ENCODE peak calls at places on chromosomes 16 and 17, in five cellular contexts. S is fibroblast of mammary gland, R is mesothelial cell of epicardium, P is epithelial cell of esophagus, Y is transverse colon. A is an unnamed sample.

GRCh38 chr17:50603340-50603739 is 31.3 kb upstream of the ABCC3 start:
- DNase-seq in S (no peak), R (no peak), P (no peak), Y (no peak), A (no peak)

GRCh38 chr17:80773243-80773991 is 218.2 kb upstream of the CHMP6 start:
- DNase-seq in S (no peak), R (no peak), P (no peak), Y (peak; percentile 58), A (no peak)

GRCh38 chr17:56594528-56595418 is 1.3 kb downstream of the NOG start:
- DNase-seq in S (peak; percentile 3), R (peak; percentile 43), P (peak; percentile 39), Y (no peak), A (no peak)

GRCh38 chr17:2337811-2338657 is 733 bp downstream of the SGSM2 start:
- DNase-seq in S (peak; percentile 26), R (peak; percentile 69), P (peak; percentile 65), Y (peak; percentile 76), A (no peak)

GRCh38 chr16:67951485-67951884 is 7.6 kb upstream of the LCAT start:
- DNase-seq in S (no peak), R (no peak), P (no peak), Y (no peak), A (no peak)

GRCh38 chr16:70250748-70251650 is 741 bp downstream of the EXOSC6 start:
- DNase-seq in S (peak; percentile 36), R (peak; percentile 71), P (peak; percentile 62), Y (peak; percentile 51), A (peak; percentile 93)

GRCh38 chr16:30184430-30185140 is 1.2 kb downstream of the CORO1A start:
- DNase-seq in S (no peak), R (peak; percentile 61), P (peak; percentile 25), Y (peak; percentile 54), A (no peak)

GRCh38 chr17:80364091-80364691 is 50.8 kb upstream of the ENDOV start:
- DNase-seq in S (peak; percentile 12), R (peak; percentile 46), P (peak; percentile 80), Y (no peak), A (peak; percentile 91)

GRCh38 chr16:841455-842060 is 41.0 kb upstream of the GNG13 start:
- DNase-seq in S (no peak), R (no peak), P (no peak), Y (no peak), A (no peak)

GRCh38 chr17:14513835-14514234 is 213.0 kb downstream of the HS3ST3B1 start:
- DNase-seq in S (no peak), R (no peak), P (no peak), Y (no peak), A (no peak)

GRCh38 chr17:39666601-39667261 is 1.5 kb upstream of the PNMT start:
- DNase-seq in S (no peak), R (no peak), P (no peak), Y (no peak), A (no peak)

GRCh38 chr17:80762076-80762475 is 217.4 kb downstream of the RPTOR start:
- DNase-seq in S (no peak), R (no peak), P (no peak), Y (no peak), A (no peak)

GRCh38 chr17:44829558-44830358 is at the start of gene GJC1:
- DNase-seq in S (no peak), R (peak; percentile 71), P (peak; percentile 37), Y (peak; percentile 10), A (no peak)

GRCh38 chr16:21608647-21609328 is 9.4 kb downstream of the METTL9 start:
- DNase-seq in S (peak; percentile 63), R (no peak), P (no peak), Y (no peak), A (no peak)

GRCh38 chr17:44792276-44792675 is 33.5 kb downstream of the ADAM11 start:
- DNase-seq in S (peak; percentile 33), R (no peak), P (peak; percentile 52), Y (no peak), A (no peak)

GRCh38 chr16:87525352-87525751 is 32.5 kb upstream of the ZCCHC14 start:
- DNase-seq in S (no peak), R (no peak), P (no peak), Y (no peak), A (no peak)

GRCh38 chr16:89193576-89194293 is 6.6 kb downstream of the SLC22A31 start:
- DNase-seq in S (no peak), R (peak; percentile 39), P (no peak), Y (no peak), A (peak; percentile 93)

GRCh38 chr17:45334701-45335677 is 18.2 kb upstream of the MAP3K14 start:
- DNase-seq in S (no peak), R (no peak), P (no peak), Y (peak; percentile 0), A (no peak)

GRCh38 chr16:57134982-57135381 is 42.6 kb downstream of the CPNE2 start:
- DNase-seq in S (no peak), R (no peak), P (peak; percentile 7), Y (peak; percentile 71), A (peak; percentile 46)

GRCh38 chr16:1125471-1125870 is 27.4 kb upstream of the CACNA1H start:
- DNase-seq in S (peak; percentile 28), R (no peak), P (no peak), Y (peak; percentile 14), A (no peak)

GRCh38 chr17:71975998-71976649 is 144.7 kb upstream of the SOX9 start:
- DNase-seq in S (peak; percentile 93), R (peak; percentile 39), P (peak; percentile 99), Y (peak; percentile 79), A (peak; percentile 93)

GRCh38 chr16:68232335-68232734 is 3.6 kb downstream of the ESRP2 start:
- DNase-seq in S (no peak), R (no peak), P (no peak), Y (no peak), A (no peak)

GRCh38 chr17:79620207-79621038 is 9.6 kb upstream of the RBFOX3 start:
- DNase-seq in S (no peak), R (peak; percentile 21), P (no peak), Y (peak; percentile 1), A (peak; percentile 47)

DNA sequence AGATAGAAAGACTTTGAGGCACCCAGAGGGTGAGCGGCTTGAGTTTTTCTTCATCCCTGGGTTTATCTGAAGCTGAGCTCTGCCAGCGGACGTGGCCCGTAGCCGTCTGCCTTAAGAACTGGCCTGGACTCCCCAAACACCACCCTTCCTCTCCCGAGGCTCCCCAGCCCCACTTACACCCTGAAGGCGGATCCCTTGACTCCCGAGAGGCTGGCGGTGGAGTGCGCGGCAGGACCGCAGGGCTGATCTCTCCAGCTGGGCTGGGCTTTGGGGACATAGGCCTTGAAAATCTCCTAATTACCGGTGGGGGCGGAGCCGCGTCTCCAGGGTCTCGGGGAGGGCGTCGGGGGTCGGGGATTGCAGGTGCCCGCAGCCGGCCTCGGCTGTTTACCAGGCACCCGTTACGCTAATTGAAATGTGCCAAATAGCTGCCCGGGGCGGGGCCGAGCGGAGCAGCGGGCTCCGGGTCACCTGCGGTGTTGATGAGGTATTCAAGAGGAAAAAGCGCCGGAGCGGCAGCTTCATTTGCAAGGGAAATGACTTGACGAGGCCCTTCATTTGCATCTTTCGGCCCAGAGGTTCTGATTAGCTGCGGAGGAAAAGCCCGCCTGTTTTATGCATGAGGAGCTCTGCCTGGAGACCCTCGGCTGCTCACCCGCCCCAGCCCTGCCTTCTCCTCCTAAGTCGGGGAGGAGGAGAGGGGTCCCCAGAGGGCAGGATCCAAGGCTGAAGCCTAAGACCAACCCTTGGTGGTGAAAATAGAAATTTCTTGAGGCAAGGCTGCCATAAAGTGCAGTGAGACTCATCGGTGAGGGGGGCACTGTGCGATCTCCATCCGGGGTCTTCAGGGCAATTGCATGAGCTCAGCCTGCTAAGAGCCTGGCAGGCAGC is 100.7 kb downstream of the MGAT5B start:
- DNase-seq in S (no peak), R (peak; percentile 71), P (peak; percentile 39), Y (peak; percentile 55), A (no peak)
- TF ChIP-seq CTCF in S (no peak), R (no peak), P (no peak), Y (no peak), A (no peak)

DNA sequence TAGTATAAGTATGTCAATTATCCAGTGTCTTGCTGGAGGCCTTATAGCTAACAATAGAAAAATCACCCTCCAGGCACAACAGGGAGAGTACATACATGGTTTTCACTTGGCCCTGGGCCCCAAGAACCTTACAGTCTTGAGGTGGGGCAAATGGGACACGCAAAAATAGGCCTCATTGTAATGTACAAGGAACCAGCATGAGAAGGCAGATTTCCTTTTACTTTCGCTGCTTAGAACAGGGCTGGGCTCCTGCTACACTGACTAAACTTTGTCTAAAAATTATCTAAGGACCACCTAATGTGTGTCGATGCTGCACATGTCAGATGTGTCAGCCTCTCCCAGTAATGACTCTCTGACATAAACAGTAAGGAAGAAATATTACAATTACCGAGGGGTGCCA is 224.0 kb upstream of the IRX3 start:
- DNase-seq in S (no peak), R (no peak), P (no peak), Y (no peak), A (no peak)
- TF ChIP-seq CTCF in S (no peak), R (no peak), P (no peak), Y (no peak), A (no peak)

GRCh38 chr16:58515125-58515870 is at the start of gene SETD6:
- DNase-seq in S (peak; percentile 87), R (peak; percentile 89), P (peak; percentile 90), Y (peak; percentile 90), A (peak; percentile 95)
- TF ChIP-seq CTCF in S (no peak), R (no peak), P (peak; percentile 15), Y (peak; percentile 31), A (peak; percentile 66)

GRCh38 chr17:82275326-82275725 is 1.8 kb upstream of the CSNK1D start:
- DNase-seq in S (no peak), R (no peak), P (no peak), Y (no peak), A (no peak)
- TF ChIP-seq CTCF in S (no peak), R (no peak), P (no peak), Y (no peak), A (no peak)

GRCh38 chr17:19237389-19238166 is 412 bp downstream of the EPN2 start:
- DNase-seq in S (no peak), R (peak; percentile 62), P (no peak), Y (peak; percentile 50), A (no peak)
- TF ChIP-seq CTCF in S (no peak), R (no peak), P (no peak), Y (peak; percentile 32), A (peak; percentile 54)

GRCh38 chr17:66737524-66737923 is 97.4 kb upstream of the CACNG5 start:
- DNase-seq in S (peak; percentile 56), R (no peak), P (no peak), Y (no peak), A (no peak)
- TF ChIP-seq CTCF in S (no peak), R (no peak), P (no peak), Y (no peak), A (no peak)